ENCODE peak calls at places on chromosomes 2 and 18, in four cellular contexts. J is bronchial epithelial cell, I is A673, K is cardiac muscle cell. E is an unnamed sample.

GRCh38 chr2:119222213-119222612 is 1.4 kb upstream of the STEAP3 start:
- DNase-seq in J (no peak), I (no peak), K (no peak), E (no peak)

GRCh38 chr2:37871453-37872191 is 53.5 kb upstream of the RMDN2 start:
- DNase-seq in J (peak), I (no peak), K (no peak), E (peak)

GRCh38 chr2:223594259-223594658 is 7.9 kb downstream of the SCG2 start:
- DNase-seq in J (no peak), I (no peak), K (no peak), E (no peak)

GRCh38 chr2:2812117-2812516 is 481.0 kb upstream of the MYT1L start:
- DNase-seq in J (no peak), I (no peak), K (no peak), E (no peak)

GRCh38 chr2:118221952-118222594 is 133.8 kb downstream of the INSIG2 start:
- DNase-seq in J (peak), I (peak), K (peak), E (peak)

GRCh38 chr18:54134053-54134452 is 90.4 kb downstream of the MBD2 start:
- DNase-seq in J (peak), I (no peak), K (no peak), E (no peak)

GRCh38 chr18:5962362-5962761 is 67.0 kb upstream of the TMEM200C start:
- DNase-seq in J (no peak), I (no peak), K (peak), E (no peak)

GRCh38 chr2:48148841-48149240 is 242.5 kb upstream of the FBXO11 start:
- DNase-seq in J (no peak), I (no peak), K (no peak), E (no peak)

GRCh38 chr2:3207091-3207491 is 170.5 kb downstream of the EIPR1 start:
- DNase-seq in J (no peak), I (no peak), K (no peak), E (no peak)

GRCh38 chr18:67651438-67651837 is 134.9 kb upstream of the DSEL start:
- DNase-seq in J (no peak), I (no peak), K (no peak), E (peak)

GRCh38 chr2:191045141-191045540 is 31.2 kb upstream of the STAT1 start:
- DNase-seq in J (no peak), I (no peak), K (no peak), E (peak)

GRCh38 chr2:119691651-119692245 is 12.7 kb downstream of the TMEM177 start:
- DNase-seq in J (no peak), I (no peak), K (no peak), E (no peak)

GRCh38 chr2:124027182-124027581 is 2.1 kb downstream of the CNTNAP5 start:
- DNase-seq in J (peak), I (peak), K (peak), E (no peak)

GRCh38 chr18:36856815-36857214 is 27.9 kb downstream of the KIAA1328 start:
- DNase-seq in J (no peak), I (no peak), K (peak), E (peak)

GRCh38 chr2:1704606-1705556 is 39.4 kb downstream of the PXDN start:
- DNase-seq in J (peak), I (peak), K (no peak), E (no peak)

GRCh38 chr2:239852272-239852671 is 172.9 kb downstream of the NDUFA10 start:
- DNase-seq in J (no peak), I (no peak), K (no peak), E (no peak)

GRCh38 chr18:59621027-59621426 is 76.2 kb downstream of the CCBE1 start:
- DNase-seq in J (peak), I (no peak), K (no peak), E (peak)

GRCh38 chr2:52775674-52776073 is 991.9 kb upstream of the CHAC2 start:
- DNase-seq in J (no peak), I (no peak), K (no peak), E (no peak)

GRCh38 chr2:234864518-234864917 is 87.3 kb upstream of the SH3BP4 start:
- DNase-seq in J (no peak), I (no peak), K (no peak), E (no peak)

GRCh38 chr2:98656800-98657199 is 48.4 kb downstream of the UNC50 start:
- DNase-seq in J (no peak), I (no peak), K (no peak), E (no peak)

GRCh38 chr2:67311536-67311935 is 85.6 kb upstream of the ETAA1 start:
- DNase-seq in J (peak), I (peak), K (no peak), E (peak)

GRCh38 chr2:109525836-109526235 is 87.9 kb downstream of the SEPTIN10 start:
- DNase-seq in J (no peak), I (no peak), K (no peak), E (no peak)

GRCh38 chr2:109527846-109528705 is 85.7 kb downstream of the SEPTIN10 start:
- DNase-seq in J (no peak), I (no peak), K (no peak), E (no peak)

GRCh38 chr2:109527079-109527478 is 86.7 kb downstream of the SEPTIN10 start:
- DNase-seq in J (no peak), I (no peak), K (no peak), E (no peak)

GRCh38 chr2:109528811-109529501 is 84.8 kb downstream of the SEPTIN10 start:
- DNase-seq in J (no peak), I (no peak), K (no peak), E (no peak)

GRCh38 chr2:109526442-109526970 is 87.3 kb downstream of the SEPTIN10 start:
- DNase-seq in J (no peak), I (no peak), K (no peak), E (no peak)
- TF ChIP-seq CTCF in J (no peak), I (no peak), K (no peak), E (no peak)

DNA sequence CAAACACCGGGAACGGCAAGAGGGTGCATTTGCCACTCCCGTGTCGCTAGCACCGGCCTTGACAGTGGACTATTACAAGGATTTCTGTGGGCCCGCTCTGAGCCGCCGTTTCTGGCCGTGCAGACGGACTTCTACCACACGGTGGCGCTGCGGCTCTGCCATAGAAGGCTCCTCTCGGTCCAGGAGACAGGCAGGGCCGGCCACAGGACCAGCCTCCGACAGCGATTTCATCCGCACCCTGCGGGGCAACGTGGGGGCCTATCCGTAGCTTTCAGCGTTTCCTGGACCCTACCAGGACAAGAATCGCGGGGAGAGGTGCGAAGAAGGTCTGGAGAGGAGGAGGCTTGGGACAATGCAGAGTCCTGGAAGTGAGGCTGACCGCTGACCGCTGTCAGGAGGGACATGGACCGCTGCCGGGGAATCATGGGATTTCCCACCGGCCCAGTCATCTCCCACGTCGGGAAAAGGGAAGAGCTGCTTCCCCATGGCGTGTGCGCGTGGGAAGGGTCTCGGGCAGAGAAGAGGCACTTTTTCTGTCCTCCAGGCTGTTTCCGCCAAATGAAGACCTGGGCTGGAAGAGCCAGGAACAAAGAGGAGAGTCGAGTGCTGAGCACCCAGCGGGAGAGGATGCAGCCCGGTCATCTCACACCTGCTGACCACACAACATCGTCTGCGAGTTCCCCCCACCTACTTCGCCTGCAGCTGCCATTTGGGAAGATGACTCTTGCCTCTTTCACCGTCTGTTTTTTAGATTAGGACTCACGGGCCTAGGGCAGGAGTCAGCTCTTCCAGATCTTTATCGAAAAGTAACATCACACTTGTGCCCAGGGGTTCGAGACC is 35.5 kb upstream of the HAAO start:
- DNase-seq in J (peak), I (peak), K (peak), E (peak)
- H3K4me3 ChIP-seq in J (no peak), I (peak), K (no peak), E (no peak)

DNA sequence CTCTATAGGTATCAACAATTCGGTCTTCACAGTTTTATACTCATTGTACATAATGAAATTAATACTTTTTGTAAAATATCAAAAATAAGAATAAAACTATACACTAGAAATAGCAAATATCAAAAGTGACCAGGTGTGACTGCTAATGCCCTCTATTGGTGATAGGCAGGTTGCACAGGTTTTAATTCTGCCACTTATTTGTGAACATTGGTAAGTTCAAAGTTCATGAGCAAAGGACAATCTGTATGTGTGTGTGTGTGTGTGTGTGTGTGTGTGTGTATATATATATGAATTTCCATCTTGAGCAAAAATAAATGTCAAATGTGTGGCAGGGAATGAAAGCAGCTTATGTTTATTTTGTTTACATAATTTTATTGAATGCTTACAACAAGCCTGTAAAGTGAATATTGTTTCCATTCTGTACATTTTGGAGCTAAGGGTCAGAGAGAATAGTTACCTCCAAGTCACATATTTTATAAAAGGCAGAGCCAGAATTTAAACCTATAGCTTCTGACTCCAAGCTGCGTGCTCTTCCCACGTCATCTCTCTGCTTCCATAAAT is 537.4 kb downstream of the CPS1 start:
- DNase-seq in J (peak), I (no peak), K (peak), E (no peak)
- TF ChIP-seq CTCF in J (peak), I (peak), K (peak), E (peak)

GRCh38 chr2:202169826-202170424 is 68.5 kb downstream of the SUMO1 start:
- DNase-seq in J (no peak), I (no peak), K (no peak), E (no peak)

GRCh38 chr2:202172439-202173191 is 65.8 kb downstream of the SUMO1 start:
- DNase-seq in J (peak), I (no peak), K (no peak), E (no peak)

GRCh38 chr2:202169131-202169530 is 69.3 kb downstream of the SUMO1 start:
- DNase-seq in J (no peak), I (no peak), K (no peak), E (no peak)

GRCh38 chr2:202165945-202166344 is 72.5 kb downstream of the SUMO1 start:
- DNase-seq in J (no peak), I (no peak), K (no peak), E (peak)

GRCh38 chr2:202171246-202171833 is 67.1 kb downstream of the SUMO1 start:
- DNase-seq in J (no peak), I (peak), K (peak), E (peak)
- H3K4me3 ChIP-seq in J (no peak), I (peak), K (no peak), E (peak)